ENCODE peak calls at places on chromosomes 5 and 9, in eight cellular contexts. G is GM23248, X is germinal center, N is MM.1S, Z is spleen, Y is ureter, K is Kasumi-1, S is activated T-helper 1 cell treated with Interleukin-2 at 50 U/mL for 16 hours. V is an unnamed sample.

GRCh38 chr5:106386287-106386686 is 1284.5 kb downstream of the EFNA5 start:
- DNase-seq in G (no peak), X (no peak), N (no peak), Z (no peak), Y (no peak), K (no peak), S (no peak), V (no peak)

GRCh38 chr5:79771387-79771786 is 81.8 kb downstream of the CMYA5 start:
- DNase-seq in G (peak), X (no peak), N (no peak), Z (no peak), Y (no peak), K (no peak), S (no peak), V (no peak)

GRCh38 chr9:117290306-117290705 is 124.6 kb downstream of the ASTN2 start:
- DNase-seq in G (no peak), X (peak), N (no peak), Z (no peak), Y (no peak), K (no peak), S (no peak), V (no peak)

GRCh38 chr9:35423499-35423898 is 66.4 kb upstream of the RUSC2 start:
- DNase-seq in G (peak), X (no peak), N (no peak), Z (no peak), Y (no peak), K (no peak), S (no peak), V (no peak)

GRCh38 chr5:150632305-150633160 is 7.9 kb upstream of the SYNPO start:
- DNase-seq in G (peak), X (no peak), N (no peak), Z (no peak), Y (no peak), K (no peak), S (no peak), V (no peak)

GRCh38 chr5:80701597-80701996 is 46.8 kb upstream of the DHFR start:
- DNase-seq in G (no peak), X (no peak), N (no peak), Z (no peak), Y (no peak), K (no peak), S (no peak), V (no peak)

GRCh38 chr5:133232911-133233310 is 181.1 kb downstream of the HSPA4 start:
- DNase-seq in G (no peak), X (no peak), N (no peak), Z (no peak), Y (no peak), K (no peak), S (no peak), V (no peak)

GRCh38 chr9:122265265-122265900 is 701 bp downstream of the MRRF start:
- DNase-seq in G (peak), X (peak), N (peak), Z (no peak), Y (no peak), K (peak), S (no peak), V (no peak)

GRCh38 chr9:32581512-32582143 is 8.7 kb upstream of the NDUFB6 start:
- DNase-seq in G (peak), X (peak), N (peak), Z (no peak), Y (no peak), K (peak), S (no peak), V (no peak)

GRCh38 chr9:109997682-109998081 is 210.3 kb downstream of the C9orf152 start:
- DNase-seq in G (no peak), X (no peak), N (no peak), Z (no peak), Y (no peak), K (no peak), S (no peak), V (no peak)

GRCh38 chr5:41670854-41671791 is 160.7 kb upstream of the PLCXD3 start:
- DNase-seq in G (no peak), X (no peak), N (no peak), Z (no peak), Y (no peak), K (no peak), S (no peak), V (no peak)

GRCh38 chr5:135353952-135354721 is 44.9 kb downstream of the MACROH2A1 start:
- DNase-seq in G (peak), X (no peak), N (no peak), Z (peak), Y (no peak), K (no peak), S (no peak), V (no peak)

GRCh38 chr5:37774912-37775483 is 64.8 kb downstream of the GDNF start:
- DNase-seq in G (peak), X (no peak), N (peak), Z (no peak), Y (no peak), K (peak), S (no peak), V (no peak)

GRCh38 chr5:157189223-157189622 is 8.6 kb downstream of the ITK start:
- DNase-seq in G (no peak), X (no peak), N (no peak), Z (no peak), Y (no peak), K (no peak), S (no peak), V (no peak)

GRCh38 chr5:71903826-71904225 is 184.8 kb downstream of the CARTPT start:
- DNase-seq in G (no peak), X (no peak), N (no peak), Z (no peak), Y (no peak), K (no peak), S (no peak), V (no peak)

GRCh38 chr9:123640792-123641222 is 284.8 kb downstream of the CRB2 start:
- DNase-seq in G (no peak), X (no peak), N (no peak), Z (no peak), Y (no peak), K (no peak), S (no peak), V (no peak)

GRCh38 chr9:78312125-78312524 is 15.2 kb downstream of the PSAT1 start:
- DNase-seq in G (no peak), X (no peak), N (no peak), Z (no peak), Y (no peak), K (no peak), S (no peak), V (peak)

GRCh38 chr5:23639326-23639725 is 131.9 kb downstream of the PRDM9 start:
- DNase-seq in G (no peak), X (no peak), N (no peak), Z (no peak), Y (no peak), K (no peak), S (no peak), V (no peak)

GRCh38 chr5:172107606-172108005 is 80.4 kb downstream of the STK10 start:
- DNase-seq in G (peak), X (no peak), N (no peak), Z (peak), Y (no peak), K (no peak), S (no peak), V (no peak)

GRCh38 chr9:12723409-12724028 is 30.3 kb downstream of the TYRP1 start:
- DNase-seq in G (peak), X (no peak), N (peak), Z (no peak), Y (no peak), K (peak), S (no peak), V (no peak)

GRCh38 chr5:38613992-38614836 is 57.8 kb upstream of the LIFR start:
- DNase-seq in G (no peak), X (no peak), N (no peak), Z (no peak), Y (peak), K (no peak), S (no peak), V (peak)

GRCh38 chr9:133696036-133696435 is 42.1 kb downstream of the SARDH start:
- DNase-seq in G (no peak), X (no peak), N (no peak), Z (no peak), Y (no peak), K (no peak), S (no peak), V (no peak)

GRCh38 chr9:38442473-38443096 is 18.3 kb upstream of the IGFBPL1 start:
- DNase-seq in G (no peak), X (no peak), N (no peak), Z (no peak), Y (no peak), K (no peak), S (no peak), V (no peak)